ENCODE peak calls at places on chromosomes 7 and 10, in nine cellular contexts. W is cardiac fibroblast, I is A549, V is coronary artery, X is left ventricle myocardium inferior, P is tibial artery, D is neural crest cell, N is dorsolateral prefrontal cortex, U is CD14-positive monocyte. K is an unnamed sample.

GRCh38 chr10:606767-607544 is 82.5 kb downstream of the DIP2C start:
- DNase-seq in W (no peak), I (no peak), V (no peak), X (no peak), P (no peak), D (no peak), N (no peak), U (no peak), K (no peak)

GRCh38 chr7:41702635-41703371 is at the start of gene INHBA:
- DNase-seq in W (peak; percentile 95), I (no peak), V (no peak), X (no peak), P (no peak), D (no peak), N (no peak), U (no peak), K (no peak)

GRCh38 chr10:87850742-87851205 is 12.6 kb downstream of the KLLN start:
- DNase-seq in W (peak; percentile 77), I (peak; percentile 63), V (no peak), X (peak; percentile 45), P (peak; percentile 57), D (peak; percentile 13), N (no peak), U (no peak), K (no peak)

GRCh38 chr10:15369642-15370211 is 1.4 kb downstream of the FAM171A1 start:
- DNase-seq in W (peak; percentile 7), I (no peak), V (no peak), X (peak; percentile 26), P (no peak), D (peak; percentile 14), N (no peak), U (no peak), K (no peak)

GRCh38 chr10:3169738-3170137 is 2.8 kb downstream of the PITRM1 start:
- DNase-seq in W (no peak), I (no peak), V (no peak), X (no peak), P (no peak), D (no peak), N (no peak), U (no peak), K (no peak)

GRCh38 chr7:3995187-3995586 is 686.9 kb upstream of the FOXK1 start:
- DNase-seq in W (no peak), I (peak; percentile 35), V (no peak), X (no peak), P (no peak), D (no peak), N (no peak), U (no peak), K (no peak)

GRCh38 chr10:67836491-67836890 is 1.5 kb downstream of the DNAJC12 start:
- DNase-seq in W (no peak), I (no peak), V (no peak), X (no peak), P (no peak), D (no peak), N (no peak), U (no peak), K (no peak)

GRCh38 chr10:89699581-89700064 is 1.8 kb upstream of the KIF20B start:
- DNase-seq in W (no peak), I (no peak), V (no peak), X (no peak), P (no peak), D (no peak), N (no peak), U (no peak), K (no peak)

GRCh38 chr7:13276977-13277376 is 589.5 kb downstream of the ARL4A start:
- DNase-seq in W (peak; percentile 24), I (no peak), V (no peak), X (no peak), P (no peak), D (no peak), N (no peak), U (no peak), K (no peak)

GRCh38 chr7:106736508-106737201 is 75.7 kb upstream of the CCDC71L start:
- DNase-seq in W (peak; percentile 90), I (peak; percentile 32), V (no peak), X (no peak), P (peak; percentile 26), D (no peak), N (no peak), U (no peak), K (no peak)

GRCh38 chr10:60434418-60435046 is 44.9 kb upstream of the ANK3 start:
- DNase-seq in W (peak; percentile 85), I (peak; percentile 24), V (no peak), X (no peak), P (peak; percentile 26), D (peak; percentile 35), N (no peak), U (no peak), K (no peak)

GRCh38 chr7:79452495-79453265 is 787 bp downstream of the MAGI2 start:
- DNase-seq in W (peak; percentile 42), I (peak; percentile 15), V (peak; percentile 74), X (peak; percentile 16), P (peak; percentile 34), D (peak; percentile 19), N (peak; percentile 52), U (no peak), K (peak; percentile 90)

GRCh38 chr10:95920798-95921426 is 13.1 kb downstream of the CC2D2B start:
- DNase-seq in W (no peak), I (no peak), V (no peak), X (no peak), P (no peak), D (no peak), N (no peak), U (no peak), K (no peak)

GRCh38 chr10:118571123-118571522 is 24.3 kb downstream of the PRLHR start:
- DNase-seq in W (peak; percentile 70), I (no peak), V (no peak), X (no peak), P (peak; percentile 54), D (no peak), N (no peak), U (no peak), K (no peak)

GRCh38 chr10:108204528-108205313 is 1040.2 kb upstream of the SORCS1 start:
- DNase-seq in W (peak; percentile 0), I (no peak), V (no peak), X (no peak), P (no peak), D (peak; percentile 4), N (no peak), U (no peak), K (no peak)

GRCh38 chr7:100100420-100101015 is 679 bp downstream of the MCM7 start:
- DNase-seq in W (peak; percentile 97), I (peak; percentile 93), V (peak; percentile 98), X (peak; percentile 92), P (peak; percentile 93), D (peak; percentile 86), N (peak; percentile 83), U (peak; percentile 83), K (no peak)

GRCh38 chr7:100099452-100099851 is 1.7 kb downstream of the MCM7 start:
- DNase-seq in W (no peak), I (no peak), V (no peak), X (no peak), P (no peak), D (no peak), N (no peak), U (no peak), K (no peak)

GRCh38 chr7:100101016-100101862 is at the start of the genes AP4M1 and MCM7:
- DNase-seq in W (peak; percentile 99), I (peak; percentile 97), V (peak; percentile 99), X (peak; percentile 99), P (peak; percentile 98), D (peak; percentile 98), N (peak; percentile 99), U (peak; percentile 98), K (peak; percentile 99)

GRCh38 chr7:100095704-100096103 is 5.5 kb downstream of the MCM7 start:
- DNase-seq in W (no peak), I (no peak), V (no peak), X (no peak), P (no peak), D (no peak), N (no peak), U (no peak), K (no peak)

GRCh38 chr7:100098913-100099312 is 2.3 kb downstream of the MCM7 start:
- DNase-seq in W (no peak), I (no peak), V (no peak), X (no peak), P (no peak), D (no peak), N (no peak), U (no peak), K (no peak)
- TF ChIP-seq CTCF in W (no peak), I (no peak), V (no peak), X (no peak), P (no peak), D (no peak), N (no peak), U (no peak), K (no peak)

GRCh38 chr10:43093423-43094090 is 16.7 kb downstream of the RET start:
- DNase-seq in W (no peak), I (no peak), V (no peak), X (no peak), P (no peak), D (no peak), N (no peak), U (no peak), K (no peak)
- TF ChIP-seq CTCF in W (no peak), I (no peak), V (no peak), X (peak; percentile 22), P (no peak), D (no peak), N (no peak), U (no peak), K (peak; percentile 55)

DNA sequence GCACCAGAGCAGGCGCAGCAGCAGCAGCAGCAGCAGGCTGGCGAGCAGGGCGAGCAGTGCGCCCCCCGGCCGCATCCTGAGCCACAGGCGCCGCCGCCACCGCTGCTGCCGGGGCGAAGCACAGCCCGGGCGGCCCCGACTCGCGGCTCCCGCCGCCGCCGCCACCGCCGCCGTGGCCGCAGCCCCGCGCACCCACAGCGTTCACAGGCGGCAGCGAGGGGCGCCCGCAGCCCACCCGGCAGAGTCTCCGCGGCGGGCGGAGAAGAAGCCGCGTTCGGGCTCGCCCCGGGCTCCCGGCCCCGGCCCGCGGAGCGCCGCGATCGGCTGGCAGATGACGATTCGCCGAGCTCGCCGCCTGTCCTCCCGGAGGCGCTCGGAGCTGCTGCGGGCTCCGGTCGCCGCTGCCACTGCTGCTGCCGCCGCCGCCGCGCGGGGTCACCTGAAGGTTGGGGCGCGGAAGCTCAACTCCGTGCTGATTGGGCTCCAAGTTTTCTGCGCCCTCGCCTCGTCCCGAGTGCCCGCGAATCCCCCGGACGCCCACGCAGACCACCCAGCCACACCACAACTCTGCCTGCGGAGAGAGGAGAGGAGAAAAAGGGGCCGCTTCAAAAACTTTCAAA is at the start of gene ST8SIA6:
- DNase-seq in W (peak; percentile 24), I (peak; percentile 58), V (no peak), X (peak; percentile 41), P (no peak), D (peak; percentile 40), N (no peak), U (peak; percentile 51), K (no peak)
- TF ChIP-seq CTCF in W (no peak), I (no peak), V (no peak), X (no peak), P (no peak), D (no peak), N (no peak), U (no peak), K (peak; percentile 35)

DNA sequence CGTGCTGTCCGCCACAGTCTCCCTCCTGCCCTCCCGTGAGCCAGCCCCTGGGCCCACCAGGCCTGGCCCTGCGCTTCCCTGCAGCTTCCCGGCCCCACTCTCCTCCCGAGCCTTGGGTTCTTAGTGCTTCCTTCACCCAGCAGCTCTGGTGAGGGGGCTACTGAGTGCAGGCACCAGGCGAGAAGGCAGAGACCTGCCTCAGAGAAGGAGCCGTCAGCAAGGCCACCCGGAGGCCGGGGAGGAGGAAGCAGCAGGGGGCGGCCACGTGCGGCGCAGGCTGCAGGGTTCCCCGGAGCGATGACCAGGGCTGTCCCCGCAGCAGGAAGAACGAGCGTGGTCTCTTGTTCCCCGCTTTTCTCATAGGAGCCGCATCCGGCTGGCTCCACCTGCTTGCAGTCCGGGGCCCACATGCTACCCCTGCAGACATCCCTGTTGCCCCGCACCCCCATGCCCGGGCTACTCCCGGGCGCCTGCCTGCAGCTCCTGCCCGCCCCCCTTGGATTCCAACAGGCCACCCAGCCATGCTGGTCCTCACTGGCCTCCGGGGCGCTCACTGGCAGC is 20.5 kb downstream of the YKT6 start:
- DNase-seq in W (peak; percentile 10), I (no peak), V (no peak), X (peak; percentile 13), P (no peak), D (peak; percentile 28), N (peak; percentile 41), U (no peak), K (peak; percentile 81)
- TF ChIP-seq CTCF in W (peak; percentile 24), I (no peak), V (no peak), X (no peak), P (no peak), D (no peak), N (no peak), U (no peak), K (no peak)

K was measured in chondrocyte.